ENCODE peak calls at places on chromosome 2, in six cellular contexts. V, R, Q, X, N and C are unnamed samples.
A peak's percentile ranks its signal among the peaks of the same experiment; 100 is the strongest.

GRCh38 chr2:197852127-197852526 is 47.7 kb downstream of the PLCL1 start:
- DNase-seq in V (no peak), R (no peak), Q (no peak), X (no peak), N (no peak), C (no peak)

GRCh38 chr2:177265834-177266817 is 1.6 kb upstream of the NFE2L2 start:
- DNase-seq in V (peak; percentile 85), R (no peak), Q (no peak), X (no peak), N (peak; percentile 55), C (no peak)

GRCh38 chr2:43068053-43068471 is 158.3 kb downstream of the ZFP36L2 start:
- DNase-seq in V (no peak), R (peak; percentile 74), Q (no peak), X (no peak), N (no peak), C (no peak)

GRCh38 chr2:59857109-59857508 is 696.3 kb downstream of the BCL11A start:
- DNase-seq in V (no peak), R (no peak), Q (no peak), X (no peak), N (no peak), C (no peak)

GRCh38 chr2:188721231-188721630 is 252.9 kb upstream of the COL3A1 start:
- DNase-seq in V (no peak), R (no peak), Q (no peak), X (no peak), N (no peak), C (no peak)

GRCh38 chr2:4715065-4715464 is 977.1 kb upstream of the SOX11 start:
- DNase-seq in V (no peak), R (no peak), Q (no peak), X (no peak), N (no peak), C (no peak)

GRCh38 chr2:101718993-101719571 is 21.6 kb downstream of the MAP4K4 start:
- DNase-seq in V (no peak), R (no peak), Q (no peak), X (no peak), N (no peak), C (no peak)

GRCh38 chr2:212133337-212133736 is 405.3 kb downstream of the ERBB4 start:
- DNase-seq in V (no peak), R (no peak), Q (no peak), X (no peak), N (no peak), C (no peak)

GRCh38 chr2:220373878-220374277 is 746.4 kb downstream of the SLC4A3 start:
- DNase-seq in V (no peak), R (no peak), Q (no peak), X (no peak), N (no peak), C (no peak)

GRCh38 chr2:39609917-39610316 is 55.8 kb upstream of the TMEM178A start:
- DNase-seq in V (no peak), R (no peak), Q (no peak), X (no peak), N (no peak), C (no peak)

GRCh38 chr2:7736646-7737305 is 819.6 kb downstream of the RNF144A start:
- DNase-seq in V (no peak), R (no peak), Q (no peak), X (no peak), N (no peak), C (no peak)

GRCh38 chr2:58215429-58215828 is 25.7 kb downstream of the FANCL start:
- DNase-seq in V (no peak), R (no peak), Q (no peak), X (no peak), N (no peak), C (no peak)

GRCh38 chr2:181364492-181365175 is 92.6 kb upstream of the ITGA4 start:
- DNase-seq in V (no peak), R (no peak), Q (no peak), X (no peak), N (no peak), C (no peak)

GRCh38 chr2:197677056-197677455 is 1.7 kb upstream of the RFTN2 start:
- DNase-seq in V (no peak), R (no peak), Q (no peak), X (no peak), N (no peak), C (no peak)

GRCh38 chr2:161843936-161844335 is 219.7 kb downstream of the SLC4A10 start:
- DNase-seq in V (no peak), R (no peak), Q (no peak), X (no peak), N (no peak), C (no peak)

GRCh38 chr2:186459009-186459408 is 27.1 kb upstream of the ZC3H15 start:
- DNase-seq in V (peak; percentile 64), R (no peak), Q (no peak), X (no peak), N (no peak), C (no peak)

GRCh38 chr2:103823847-103824246 is 1030.1 kb upstream of the POU3F3 start:
- DNase-seq in V (no peak), R (no peak), Q (no peak), X (no peak), N (no peak), C (no peak)

GRCh38 chr2:167653131-167653530 is 594.3 kb downstream of the STK39 start:
- DNase-seq in V (no peak), R (no peak), Q (no peak), X (no peak), N (no peak), C (no peak)

DNA sequence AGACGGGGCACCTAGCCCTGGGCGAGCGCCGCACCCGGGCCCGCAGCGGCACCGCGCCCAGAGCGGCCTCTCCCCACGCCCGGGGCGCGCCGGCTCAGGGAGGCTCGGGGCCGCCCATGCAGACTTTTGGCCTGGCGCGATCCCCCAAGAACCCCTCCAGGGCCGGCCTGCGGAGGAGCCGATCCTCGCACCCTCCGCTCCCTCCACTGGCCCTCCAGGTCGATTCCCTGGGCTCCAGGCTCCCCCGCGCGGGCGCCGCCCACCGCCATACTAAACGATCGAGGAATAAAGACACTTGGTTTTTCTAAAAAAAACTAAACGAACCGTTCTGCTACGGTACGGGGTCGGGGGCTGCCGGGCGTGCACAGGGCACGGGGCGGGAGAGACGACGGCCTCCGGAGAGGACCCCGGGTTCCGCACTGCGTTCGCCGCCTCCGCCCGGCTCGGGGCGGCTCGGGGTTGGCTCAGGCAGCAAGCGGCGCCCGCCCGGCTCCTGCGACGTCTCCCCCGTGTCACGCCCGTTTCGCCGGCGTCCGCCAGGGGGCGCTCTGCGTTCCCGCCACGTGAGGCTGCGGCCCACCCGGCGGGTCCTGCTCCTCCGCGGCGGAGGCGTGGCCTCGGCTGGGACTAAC is 366 bp upstream of the KHK start:
- DNase-seq in V (peak; percentile 87), R (peak; percentile 99), Q (peak; percentile 73), X (peak; percentile 99), N (peak; percentile 97), C (peak; percentile 98)
- TF ChIP-seq POLR2A in V (no peak), R (peak; percentile 40), Q (peak; percentile 80), X (peak; percentile 32), N (peak; percentile 70), C (peak; percentile 64)

GRCh38 chr2:53130441-53130943 is 637.1 kb upstream of the CHAC2 start:
- DNase-seq in V (no peak), R (no peak), Q (no peak), X (no peak), N (no peak), C (no peak)
- TF ChIP-seq TAF1 in V (no peak), R (no peak), Q (no peak), X (no peak), N (no peak), C (no peak)

GRCh38 chr2:21070322-21071257 is 26.7 kb upstream of the APOB start:
- DNase-seq in V (peak; percentile 97), R (no peak), Q (no peak), X (no peak), N (no peak), C (no peak)
- TF ChIP-seq POLR2A in V (peak; percentile 88), R (no peak), Q (no peak), X (no peak), N (no peak), C (no peak)

DNA sequence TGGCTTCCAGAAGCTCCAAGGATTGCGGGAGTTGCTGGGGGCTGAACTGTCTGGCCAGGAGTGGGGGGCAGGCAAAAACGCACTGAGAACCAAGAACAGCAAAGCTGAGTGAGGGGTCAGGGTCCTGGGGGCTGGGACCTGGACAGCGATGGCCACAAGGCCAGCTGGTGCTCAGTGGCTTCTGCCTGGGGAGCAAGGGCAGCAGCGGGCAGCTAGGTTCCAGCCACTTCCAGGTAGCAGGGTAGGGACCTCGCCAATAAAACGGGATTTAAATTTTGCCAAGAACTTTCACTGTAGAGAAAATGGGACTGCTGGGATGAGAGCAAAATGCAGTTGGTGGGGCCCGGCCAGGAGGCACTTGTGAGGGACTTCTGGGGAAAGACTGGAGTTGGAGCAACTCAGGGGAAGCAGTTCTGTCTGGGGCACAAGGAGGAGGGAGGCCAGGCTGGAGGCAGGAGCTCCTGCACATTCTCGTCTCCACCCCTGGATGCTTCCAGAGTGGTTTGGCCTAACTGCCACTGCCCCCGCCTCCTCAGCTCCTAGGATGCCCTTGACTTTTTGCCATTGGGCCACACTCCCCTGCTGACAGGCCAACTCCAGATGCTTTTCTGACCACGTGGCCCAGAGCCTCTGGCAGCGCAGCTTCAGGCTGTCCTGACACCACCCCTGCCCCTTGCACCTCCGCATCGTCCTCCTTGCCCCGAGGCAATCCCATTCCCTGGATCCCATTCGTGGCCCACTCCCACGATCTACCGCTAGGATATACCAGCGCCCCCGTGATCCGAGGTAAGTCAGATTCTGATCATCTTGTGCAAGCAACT is 5.5 kb upstream of the CCDC74A start:
- DNase-seq in V (no peak), R (peak; percentile 57), Q (no peak), X (no peak), N (no peak), C (no peak)
- TF ChIP-seq TAF1 in V (no peak), R (no peak), Q (no peak), X (no peak), N (no peak), C (no peak)